ENCODE peak calls at places on chromosomes 1 and 21, in nine cellular contexts. F is neural progenitor cell; T is colonic mucosa; W is uterus; E is IMR-90; A is Caco-2; C is CD4-positive, alpha-beta memory T cell; M is mucosa of descending colon; B is cardiac muscle cell. D is an unnamed sample. For H3K4me1 and H3K36me3, the result is how much of the 10 kb centered on the place peaks cover.

GRCh38 chr1:219210067-219210466 is 36.4 kb downstream of the LYPLAL1 start:
- DNase-seq in F (no peak), M (no peak), C (no peak), E (peak), T (no peak), A (no peak), W (no peak), B (no peak), D (no peak)

GRCh38 chr1:201463071-201463552 is 5.9 kb downstream of the PHLDA3 start:
- DNase-seq in F (peak), A (peak), B (peak), W (no peak), E (no peak), M (no peak), T (no peak), C (no peak), D (no peak)

GRCh38 chr1:59695301-59695700 is 119.4 kb upstream of the HOOK1 start:
- DNase-seq in F (no peak), B (no peak), M (no peak), T (no peak), A (no peak), E (no peak), W (no peak), C (no peak), D (no peak)

GRCh38 chr1:168687796-168688195 is 41.2 kb downstream of the DPT start:
- DNase-seq in A (peak), B (peak), W (no peak), F (peak), E (no peak), C (no peak), M (no peak), T (no peak), D (no peak)

GRCh38 chr1:119874186-119874585 is 22.1 kb downstream of the ADAM30 start:
- DNase-seq in F (no peak), C (no peak), E (no peak), T (no peak), M (no peak), W (no peak), B (no peak), A (no peak), D (no peak)

GRCh38 chr1:6111571-6111970 is 65.9 kb downstream of the KCNAB2 start:
- DNase-seq in M (no peak), T (no peak), C (no peak), F (no peak), A (no peak), W (no peak), E (no peak), B (no peak), D (no peak)

GRCh38 chr1:208179303-208179702 is 64.9 kb downstream of the PLXNA2 start:
- DNase-seq in A (peak), C (no peak), E (no peak), B (no peak), F (no peak), T (peak), M (peak), W (peak), D (no peak)

GRCh38 chr1:113369040-113369439 is 21.3 kb upstream of the MAGI3 start:
- DNase-seq in T (no peak), C (no peak), M (no peak), W (no peak), B (no peak), E (no peak), A (no peak), F (no peak), D (no peak)

GRCh38 chr1:114328505-114328904 is 174.8 kb upstream of the SYT6 start:
- DNase-seq in M (no peak), A (no peak), T (no peak), C (no peak), E (no peak), W (no peak), F (no peak), B (no peak), D (no peak)

GRCh38 chr21:41673071-41673470 is 93.8 kb downstream of the RIPK4 start:
- DNase-seq in W (no peak), B (no peak), C (no peak), F (no peak), A (no peak), T (no peak), E (no peak), M (no peak), D (no peak)

GRCh38 chr1:186819140-186819539 is 9.6 kb upstream of the PLA2G4A start:
- DNase-seq in F (no peak), W (no peak), E (peak), M (no peak), A (no peak), B (no peak), C (no peak), T (no peak), D (no peak)

GRCh38 chr1:41534181-41535076 is 49.9 kb upstream of the EDN2 start:
- DNase-seq in B (no peak), M (no peak), A (no peak), E (no peak), T (no peak), F (no peak), C (peak), W (peak), D (no peak)

GRCh38 chr1:173353346-173353745 is 123.8 kb upstream of the PRDX6 start:
- DNase-seq in A (no peak), T (no peak), C (no peak), B (no peak), E (no peak), F (no peak), W (no peak), M (no peak), D (no peak)

GRCh38 chr1:18949689-18950414 is 6.6 kb downstream of the IFFO2 start:
- DNase-seq in W (no peak), T (no peak), C (no peak), M (no peak), B (peak), E (peak), F (peak), A (no peak), D (no peak)

GRCh38 chr1:66681686-66682085 is 70.6 kb upstream of the DYNLT5 start:
- DNase-seq in T (no peak), B (no peak), C (no peak), A (no peak), E (no peak), F (no peak), M (no peak), W (no peak), D (no peak)

GRCh38 chr1:37932759-37933158 is 14.1 kb downstream of the INPP5B start:
- DNase-seq in W (no peak), F (no peak), B (no peak), C (no peak), M (no peak), A (no peak), T (no peak), E (peak), D (no peak)

GRCh38 chr1:187067160-187067559 is 238.4 kb downstream of the PLA2G4A start:
- DNase-seq in F (no peak), A (no peak), B (no peak), C (no peak), E (no peak), M (no peak), W (no peak), T (no peak), D (no peak)

GRCh38 chr1:182575540-182576149 is 13.4 kb downstream of the RNASEL start:
- DNase-seq in C (no peak), W (no peak), B (no peak), E (peak), T (peak), F (no peak), A (peak), M (no peak), D (no peak)

GRCh38 chr1:119582801-119583200 is 65.3 kb downstream of the ZNF697 start:
- DNase-seq in E (peak), B (peak), W (no peak), C (no peak), M (peak), T (peak), A (peak), F (peak), D (peak)

GRCh38 chr1:165659581-165659895 is 28.5 kb downstream of the MGST3 start:
- DNase-seq in B (no peak), A (no peak), M (no peak), C (no peak), T (no peak), E (no peak), F (peak), W (no peak), D (no peak)

GRCh38 chr1:190138711-190139110 is 339.0 kb downstream of the BRINP3 start:
- DNase-seq in C (no peak), A (no peak), F (peak), B (no peak), W (no peak), M (no peak), T (no peak), E (no peak), D (no peak)

GRCh38 chr21:44871576-44872265 is 1.8 kb downstream of the PTTG1IP start:
- DNase-seq in W (peak), A (peak), T (peak), M (peak), B (peak), E (peak), C (peak), F (no peak), D (no peak)

GRCh38 chr1:201356701-201357100 is 20.8 kb downstream of the TNNT2 start:
- DNase-seq in A (no peak), C (no peak), F (no peak), T (no peak), E (no peak), B (peak), W (no peak), M (no peak), D (no peak)

GRCh38 chr1:172699111-172699510 is 40.2 kb downstream of the FASLG start:
- DNase-seq in F (no peak), A (no peak), C (peak), M (no peak), E (peak), B (no peak), T (peak), W (no peak), D (no peak)

GRCh38 chr1:1337793-1338147 is 6.7 kb downstream of the TAS1R3 start:
- DNase-seq in E (no peak), F (no peak), C (no peak), M (peak), T (peak), B (no peak), W (no peak), A (no peak), D (peak)

GRCh38 chr1:30611741-30612309 is 111.6 kb downstream of the MATN1 start:
- DNase-seq in M (no peak), T (no peak), E (no peak), F (peak), W (no peak), A (no peak), B (peak), C (no peak), D (no peak)

GRCh38 chr21:39217356-39218081 is 34.3 kb upstream of the PSMG1 start:
- DNase-seq in T (no peak), A (no peak), B (no peak), M (no peak), E (no peak), W (no peak), C (no peak), F (no peak), D (no peak)

GRCh38 chr1:214123061-214123784 is 135.4 kb downstream of the PROX1 start:
- DNase-seq in T (peak), C (no peak), W (peak), B (peak), E (peak), F (peak), M (peak), A (peak), D (peak)

GRCh38 chr1:101107496-101108115 is 82.0 kb upstream of the DPH5 start:
- DNase-seq in W (no peak), C (no peak), E (no peak), F (no peak), A (no peak), T (no peak), B (no peak), M (no peak), D (no peak)

GRCh38 chr1:17306921-17307320 is 1.1 kb upstream of the PADI4 start:
- DNase-seq in C (no peak), W (no peak), A (no peak), F (no peak), E (no peak), M (no peak), B (no peak), T (no peak), D (no peak)

GRCh38 chr1:184597652-184598357 is 156.9 kb downstream of the EDEM3 start:
- DNase-seq in C (no peak), T (peak), M (no peak), W (no peak), B (no peak), E (peak), F (no peak), A (no peak), D (no peak)

GRCh38 chr1:157878059-157878458 is 36.5 kb upstream of the CD5L start:
- DNase-seq in B (peak), F (peak), M (no peak), C (no peak), W (no peak), A (peak), E (peak), T (no peak), D (peak)

GRCh38 chr21:46639489-46640386 is 4.3 kb downstream of the PRMT2 start:
- DNase-seq in A (no peak), T (no peak), F (no peak), B (no peak), C (no peak), M (no peak), W (no peak), E (peak), D (no peak)

GRCh38 chr1:224080082-224080774 is 33.7 kb upstream of the FBXO28 start:
- DNase-seq in A (no peak), F (no peak), C (no peak), E (peak), B (no peak), M (no peak), W (no peak), T (no peak), D (no peak)

GRCh38 chr1:31152181-31152768 is 86.8 kb upstream of the PUM1 start:
- DNase-seq in W (no peak), C (no peak), E (peak), T (no peak), A (peak), B (no peak), F (no peak), M (no peak), D (peak)

GRCh38 chr1:3069491-3070303 is 694 bp downstream of the PRDM16 start:
- DNase-seq in B (peak), E (peak), W (no peak), T (peak), C (no peak), M (peak), F (peak), A (peak), D (peak)

GRCh38 chr1:22131062-22131461 is 11.8 kb downstream of the WNT4 start:
- DNase-seq in M (no peak), E (no peak), W (peak), C (no peak), A (no peak), B (no peak), T (no peak), F (no peak), D (no peak)

GRCh38 chr21:28516996-28517592 is 475.6 kb downstream of the LTN1 start:
- DNase-seq in B (peak), T (peak), E (no peak), F (peak), M (peak), W (peak), C (peak), A (peak), D (peak)

GRCh38 chr21:16587141-16587570 is 857.4 kb downstream of the USP25 start:
- DNase-seq in M (peak), C (no peak), B (no peak), F (no peak), T (peak), A (peak), W (peak), E (peak), D (no peak)
- H3K4me3 ChIP-seq in M (no peak), C (no peak), B (no peak), F (no peak), T (no peak), A (no peak), W (peak), E (peak), D (no peak)

DNA sequence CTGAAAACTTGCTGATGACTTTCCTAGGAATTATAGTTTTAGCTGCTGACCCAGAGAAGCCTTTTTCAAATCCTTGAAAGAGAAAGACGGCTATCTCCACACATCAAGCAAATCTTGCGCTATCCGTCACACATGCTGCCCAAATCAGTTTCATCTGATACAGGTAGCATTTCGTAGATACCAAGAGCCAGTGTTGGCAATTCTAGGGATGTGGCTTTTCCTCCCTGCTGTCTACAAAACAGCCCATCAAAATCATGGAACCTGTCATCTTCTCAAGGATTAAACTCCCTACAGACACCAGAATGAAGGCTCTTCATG is 10.5 kb downstream of the STX6 start:
- DNase-seq in E (no peak), M (no peak), W (no peak), F (no peak), C (no peak), A (no peak), B (no peak), T (no peak), D (no peak)
- H3K4me1 ChIP-seq in E (under half), M (under half), W (under half), F (under half), C (half or more), A (under half), B (under half), T (under half), D (under half)

DNA sequence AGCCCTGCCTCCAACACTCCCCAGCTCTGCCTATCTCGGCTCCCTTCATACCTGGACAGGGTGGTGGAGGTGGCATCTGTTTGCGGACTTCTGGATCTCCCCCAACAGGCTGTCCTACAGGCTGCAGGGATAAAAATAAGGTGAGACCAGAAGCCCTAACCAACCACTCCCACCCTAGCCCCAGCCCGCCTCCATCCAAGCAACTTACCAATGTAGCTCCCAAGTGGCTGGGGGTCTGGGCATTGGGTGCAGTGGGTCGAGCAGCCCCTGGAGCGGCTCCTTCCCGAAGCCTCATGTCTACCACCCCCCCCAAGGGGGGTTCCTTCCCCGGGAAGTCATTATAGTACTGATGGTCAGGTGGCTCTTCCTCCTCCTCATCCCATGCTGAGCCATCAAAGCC is 4.4 kb downstream of the SHC1 start:
- DNase-seq in T (no peak), A (no peak), W (no peak), M (peak), C (peak), B (no peak), E (no peak), F (no peak), D (no peak)
- H3K36me3 ChIP-seq in T (under half), A (under half), W (under half), M (under half), C (half or more), B (under half), E (half or more), F (under half), D (half or more)

DNA sequence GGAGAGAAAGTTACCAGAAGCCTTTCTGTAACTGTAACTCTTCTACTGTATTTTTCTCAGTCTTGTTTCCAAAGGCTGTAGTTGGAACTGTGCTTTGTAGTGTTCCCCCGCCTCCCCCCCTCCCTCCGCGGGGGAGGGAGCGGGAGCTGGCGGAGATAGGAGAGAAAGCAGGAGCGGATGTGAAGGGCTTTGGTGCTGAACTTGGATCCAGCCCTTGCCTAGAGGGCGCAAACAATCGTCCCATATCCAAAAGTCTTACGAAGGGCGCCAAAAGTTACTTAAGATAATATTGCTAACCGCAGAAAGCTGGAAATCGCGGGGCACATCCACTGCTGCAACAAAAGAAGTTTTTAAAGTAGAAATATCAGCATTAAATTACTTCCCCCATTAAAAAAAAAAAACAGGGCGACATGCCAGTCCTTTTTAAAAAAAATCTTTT is 2.4 kb upstream of the NFIA start:
- DNase-seq in F (peak), T (peak), B (peak), A (peak), E (peak), M (peak), W (peak), C (no peak), D (peak)
- H3K4me3 ChIP-seq in F (no peak), T (no peak), B (peak), A (no peak), E (no peak), M (no peak), W (no peak), C (no peak), D (no peak)